ENCODE peak calls at places on chromosome 15, in nine cellular contexts. One of them, this sample, is unnamed.
A peak's percentile ranks its signal among the peaks of the same experiment; 100 is the strongest.

GRCh38 chr15:70234256-70234965 is 136.7 kb upstream of the TLE3 start:
- DNase-seq in heart right ventricle: no peak
- DNase-seq in AG08395: peak; percentile 82
- DNase-seq in amygdala: no peak
- DNase-seq in activated gamma-delta T cell treated with Interleukin-2 at 50 U/mL for 16 hours: no peak
- DNase-seq in hippocampal formation: no peak
- DNase-seq in stimulated activated naive CD8-positive, alpha-beta T cell treated with anti-CD3 and anti-CD28 coated beads, Interleukin-15, Interleukin-2, amounts not matched to agents 100 U/mL and 50 U/mL, for 24 hours: no peak
- DNase-seq in EL: peak; percentile 90
- DNase-seq in foreskin fibroblast: peak; percentile 84
- DNase-seq in this sample: no peak

GRCh38 chr15:39391230-39391629 is 189.6 kb upstream of the THBS1 start:
- DNase-seq in heart right ventricle: no peak
- DNase-seq in AG08395: no peak
- DNase-seq in amygdala: no peak
- DNase-seq in activated gamma-delta T cell treated with Interleukin-2 at 50 U/mL for 16 hours: no peak
- DNase-seq in hippocampal formation: no peak
- DNase-seq in stimulated activated naive CD8-positive, alpha-beta T cell treated with anti-CD3 and anti-CD28 coated beads, Interleukin-15, Interleukin-2, amounts not matched to agents 100 U/mL and 50 U/mL, for 24 hours: no peak
- DNase-seq in EL: peak; percentile 39
- DNase-seq in foreskin fibroblast: no peak
- DNase-seq in this sample: no peak

GRCh38 chr15:74825895-74826294 is 532 bp upstream of the CPLX3 start:
- DNase-seq in heart right ventricle: no peak
- DNase-seq in AG08395: no peak
- DNase-seq in amygdala: no peak
- DNase-seq in activated gamma-delta T cell treated with Interleukin-2 at 50 U/mL for 16 hours: no peak
- DNase-seq in hippocampal formation: no peak
- DNase-seq in stimulated activated naive CD8-positive, alpha-beta T cell treated with anti-CD3 and anti-CD28 coated beads, Interleukin-15, Interleukin-2, amounts not matched to agents 100 U/mL and 50 U/mL, for 24 hours: no peak
- DNase-seq in EL: no peak
- DNase-seq in foreskin fibroblast: no peak
- DNase-seq in this sample: no peak

GRCh38 chr15:95718441-95718840 is 612.1 kb upstream of the NR2F2 start:
- DNase-seq in heart right ventricle: peak; percentile 51
- DNase-seq in AG08395: no peak
- DNase-seq in amygdala: no peak
- DNase-seq in activated gamma-delta T cell treated with Interleukin-2 at 50 U/mL for 16 hours: no peak
- DNase-seq in hippocampal formation: no peak
- DNase-seq in stimulated activated naive CD8-positive, alpha-beta T cell treated with anti-CD3 and anti-CD28 coated beads, Interleukin-15, Interleukin-2, amounts not matched to agents 100 U/mL and 50 U/mL, for 24 hours: no peak
- DNase-seq in EL: no peak
- DNase-seq in foreskin fibroblast: no peak
- DNase-seq in this sample: no peak

GRCh38 chr15:60091150-60091549 is 87.0 kb downstream of the FOXB1 start:
- DNase-seq in heart right ventricle: no peak
- DNase-seq in AG08395: peak; percentile 89
- DNase-seq in amygdala: no peak
- DNase-seq in activated gamma-delta T cell treated with Interleukin-2 at 50 U/mL for 16 hours: no peak
- DNase-seq in hippocampal formation: no peak
- DNase-seq in stimulated activated naive CD8-positive, alpha-beta T cell treated with anti-CD3 and anti-CD28 coated beads, Interleukin-15, Interleukin-2, amounts not matched to agents 100 U/mL and 50 U/mL, for 24 hours: no peak
- DNase-seq in EL: peak; percentile 97
- DNase-seq in foreskin fibroblast: peak; percentile 90
- DNase-seq in this sample: no peak

GRCh38 chr15:78640840-78641733 is at the start of gene CHRNB4:
- DNase-seq in heart right ventricle: no peak
- DNase-seq in AG08395: no peak
- DNase-seq in amygdala: peak; percentile 46
- DNase-seq in activated gamma-delta T cell treated with Interleukin-2 at 50 U/mL for 16 hours: no peak
- DNase-seq in hippocampal formation: no peak
- DNase-seq in stimulated activated naive CD8-positive, alpha-beta T cell treated with anti-CD3 and anti-CD28 coated beads, Interleukin-15, Interleukin-2, amounts not matched to agents 100 U/mL and 50 U/mL, for 24 hours: peak; percentile 34
- DNase-seq in EL: no peak
- DNase-seq in foreskin fibroblast: no peak
- DNase-seq in this sample: no peak

GRCh38 chr15:65071381-65071811 is 3.6 kb upstream of the RASL12 start:
- DNase-seq in heart right ventricle: peak; percentile 81
- DNase-seq in AG08395: no peak
- DNase-seq in amygdala: no peak
- DNase-seq in activated gamma-delta T cell treated with Interleukin-2 at 50 U/mL for 16 hours: no peak
- DNase-seq in hippocampal formation: no peak
- DNase-seq in stimulated activated naive CD8-positive, alpha-beta T cell treated with anti-CD3 and anti-CD28 coated beads, Interleukin-15, Interleukin-2, amounts not matched to agents 100 U/mL and 50 U/mL, for 24 hours: no peak
- DNase-seq in EL: no peak
- DNase-seq in foreskin fibroblast: no peak
- DNase-seq in this sample: no peak

GRCh38 chr15:81398910-81399551 is 25.0 kb upstream of the TMC3 start:
- DNase-seq in heart right ventricle: no peak
- DNase-seq in AG08395: peak; percentile 31
- DNase-seq in amygdala: no peak
- DNase-seq in activated gamma-delta T cell treated with Interleukin-2 at 50 U/mL for 16 hours: no peak
- DNase-seq in hippocampal formation: no peak
- DNase-seq in stimulated activated naive CD8-positive, alpha-beta T cell treated with anti-CD3 and anti-CD28 coated beads, Interleukin-15, Interleukin-2, amounts not matched to agents 100 U/mL and 50 U/mL, for 24 hours: no peak
- DNase-seq in EL: no peak
- DNase-seq in foreskin fibroblast: peak; percentile 42
- DNase-seq in this sample: no peak

GRCh38 chr15:53401503-53401902 is 358.0 kb downstream of the WDR72 start:
- DNase-seq in heart right ventricle: no peak
- DNase-seq in AG08395: no peak
- DNase-seq in amygdala: no peak
- DNase-seq in activated gamma-delta T cell treated with Interleukin-2 at 50 U/mL for 16 hours: no peak
- DNase-seq in hippocampal formation: no peak
- DNase-seq in stimulated activated naive CD8-positive, alpha-beta T cell treated with anti-CD3 and anti-CD28 coated beads, Interleukin-15, Interleukin-2, amounts not matched to agents 100 U/mL and 50 U/mL, for 24 hours: no peak
- DNase-seq in EL: no peak
- DNase-seq in foreskin fibroblast: no peak
- DNase-seq in this sample: no peak

GRCh38 chr15:89826671-89827655 is 12.3 kb upstream of the ANPEP start:
- DNase-seq in heart right ventricle: no peak
- DNase-seq in AG08395: no peak
- DNase-seq in amygdala: no peak
- DNase-seq in activated gamma-delta T cell treated with Interleukin-2 at 50 U/mL for 16 hours: no peak
- DNase-seq in hippocampal formation: no peak
- DNase-seq in stimulated activated naive CD8-positive, alpha-beta T cell treated with anti-CD3 and anti-CD28 coated beads, Interleukin-15, Interleukin-2, amounts not matched to agents 100 U/mL and 50 U/mL, for 24 hours: no peak
- DNase-seq in EL: no peak
- DNase-seq in foreskin fibroblast: no peak
- DNase-seq in this sample: no peak

GRCh38 chr15:67192185-67192584 is 62.3 kb downstream of the AAGAB start:
- DNase-seq in heart right ventricle: no peak
- DNase-seq in AG08395: no peak
- DNase-seq in amygdala: no peak
- DNase-seq in activated gamma-delta T cell treated with Interleukin-2 at 50 U/mL for 16 hours: no peak
- DNase-seq in hippocampal formation: no peak
- DNase-seq in stimulated activated naive CD8-positive, alpha-beta T cell treated with anti-CD3 and anti-CD28 coated beads, Interleukin-15, Interleukin-2, amounts not matched to agents 100 U/mL and 50 U/mL, for 24 hours: no peak
- DNase-seq in EL: no peak
- DNase-seq in foreskin fibroblast: no peak
- DNase-seq in this sample: no peak

GRCh38 chr15:73856458-73857192 is 16.7 kb upstream of the TBC1D21 start:
- DNase-seq in heart right ventricle: no peak
- DNase-seq in AG08395: no peak
- DNase-seq in amygdala: no peak
- DNase-seq in activated gamma-delta T cell treated with Interleukin-2 at 50 U/mL for 16 hours: no peak
- DNase-seq in hippocampal formation: no peak
- DNase-seq in stimulated activated naive CD8-positive, alpha-beta T cell treated with anti-CD3 and anti-CD28 coated beads, Interleukin-15, Interleukin-2, amounts not matched to agents 100 U/mL and 50 U/mL, for 24 hours: no peak
- DNase-seq in EL: no peak
- DNase-seq in foreskin fibroblast: no peak
- DNase-seq in this sample: peak; percentile 11

GRCh38 chr15:76198456-76199105 is 112.7 kb downstream of the ETFA start:
- DNase-seq in heart right ventricle: no peak
- DNase-seq in AG08395: no peak
- DNase-seq in amygdala: no peak
- DNase-seq in activated gamma-delta T cell treated with Interleukin-2 at 50 U/mL for 16 hours: no peak
- DNase-seq in hippocampal formation: no peak
- DNase-seq in stimulated activated naive CD8-positive, alpha-beta T cell treated with anti-CD3 and anti-CD28 coated beads, Interleukin-15, Interleukin-2, amounts not matched to agents 100 U/mL and 50 U/mL, for 24 hours: no peak
- DNase-seq in EL: no peak
- DNase-seq in foreskin fibroblast: no peak
- DNase-seq in this sample: no peak

GRCh38 chr15:91271565-91272153 is 171.6 kb downstream of the SV2B start:
- DNase-seq in heart right ventricle: peak; percentile 38
- DNase-seq in AG08395: peak; percentile 67
- DNase-seq in amygdala: peak; percentile 21
- DNase-seq in activated gamma-delta T cell treated with Interleukin-2 at 50 U/mL for 16 hours: peak; percentile 60
- DNase-seq in hippocampal formation: peak; percentile 48
- DNase-seq in stimulated activated naive CD8-positive, alpha-beta T cell treated with anti-CD3 and anti-CD28 coated beads, Interleukin-15, Interleukin-2, amounts not matched to agents 100 U/mL and 50 U/mL, for 24 hours: peak; percentile 65
- DNase-seq in EL: peak; percentile 61
- DNase-seq in foreskin fibroblast: peak; percentile 35
- DNase-seq in this sample: peak; percentile 61

GRCh38 chr15:27027229-27027628 is 56.2 kb downstream of the GABRG3 start:
- DNase-seq in heart right ventricle: no peak
- DNase-seq in AG08395: no peak
- DNase-seq in amygdala: no peak
- DNase-seq in activated gamma-delta T cell treated with Interleukin-2 at 50 U/mL for 16 hours: no peak
- DNase-seq in hippocampal formation: no peak
- DNase-seq in stimulated activated naive CD8-positive, alpha-beta T cell treated with anti-CD3 and anti-CD28 coated beads, Interleukin-15, Interleukin-2, amounts not matched to agents 100 U/mL and 50 U/mL, for 24 hours: no peak
- DNase-seq in EL: no peak
- DNase-seq in foreskin fibroblast: no peak
- DNase-seq in this sample: no peak

GRCh38 chr15:37079726-37080125 is 20.6 kb downstream of the MEIS2 start:
- DNase-seq in heart right ventricle: no peak
- DNase-seq in AG08395: peak; percentile 56
- DNase-seq in amygdala: no peak
- DNase-seq in activated gamma-delta T cell treated with Interleukin-2 at 50 U/mL for 16 hours: no peak
- DNase-seq in hippocampal formation: peak; percentile 30
- DNase-seq in stimulated activated naive CD8-positive, alpha-beta T cell treated with anti-CD3 and anti-CD28 coated beads, Interleukin-15, Interleukin-2, amounts not matched to agents 100 U/mL and 50 U/mL, for 24 hours: no peak
- DNase-seq in EL: no peak
- DNase-seq in foreskin fibroblast: no peak
- DNase-seq in this sample: no peak

GRCh38 chr15:36183207-36183606 is 396.2 kb upstream of the CDIN1 start:
- DNase-seq in heart right ventricle: no peak
- DNase-seq in AG08395: no peak
- DNase-seq in amygdala: no peak
- DNase-seq in activated gamma-delta T cell treated with Interleukin-2 at 50 U/mL for 16 hours: no peak
- DNase-seq in hippocampal formation: no peak
- DNase-seq in stimulated activated naive CD8-positive, alpha-beta T cell treated with anti-CD3 and anti-CD28 coated beads, Interleukin-15, Interleukin-2, amounts not matched to agents 100 U/mL and 50 U/mL, for 24 hours: no peak
- DNase-seq in EL: no peak
- DNase-seq in foreskin fibroblast: no peak
- DNase-seq in this sample: no peak

GRCh38 chr15:41116116-41116871 is at the start of gene INO80:
- DNase-seq in heart right ventricle: peak; percentile 99
- DNase-seq in AG08395: peak; percentile 97
- DNase-seq in amygdala: peak; percentile 94
- DNase-seq in activated gamma-delta T cell treated with Interleukin-2 at 50 U/mL for 16 hours: peak; percentile 97
- DNase-seq in hippocampal formation: peak; percentile 97
- DNase-seq in stimulated activated naive CD8-positive, alpha-beta T cell treated with anti-CD3 and anti-CD28 coated beads, Interleukin-15, Interleukin-2, amounts not matched to agents 100 U/mL and 50 U/mL, for 24 hours: peak; percentile 97
- DNase-seq in EL: peak; percentile 98
- DNase-seq in foreskin fibroblast: peak; percentile 97
- DNase-seq in this sample: peak; percentile 96

GRCh38 chr15:85545185-85545584 is 164.8 kb downstream of the AKAP13 start:
- DNase-seq in heart right ventricle: no peak
- DNase-seq in AG08395: no peak
- DNase-seq in amygdala: no peak
- DNase-seq in activated gamma-delta T cell treated with Interleukin-2 at 50 U/mL for 16 hours: no peak
- DNase-seq in hippocampal formation: no peak
- DNase-seq in stimulated activated naive CD8-positive, alpha-beta T cell treated with anti-CD3 and anti-CD28 coated beads, Interleukin-15, Interleukin-2, amounts not matched to agents 100 U/mL and 50 U/mL, for 24 hours: no peak
- DNase-seq in EL: no peak
- DNase-seq in foreskin fibroblast: peak; percentile 33
- DNase-seq in this sample: no peak

GRCh38 chr15:58392611-58393161 is 39.1 kb upstream of the LIPC start:
- DNase-seq in heart right ventricle: no peak
- DNase-seq in AG08395: no peak
- DNase-seq in amygdala: no peak
- DNase-seq in activated gamma-delta T cell treated with Interleukin-2 at 50 U/mL for 16 hours: no peak
- DNase-seq in hippocampal formation: no peak
- DNase-seq in stimulated activated naive CD8-positive, alpha-beta T cell treated with anti-CD3 and anti-CD28 coated beads, Interleukin-15, Interleukin-2, amounts not matched to agents 100 U/mL and 50 U/mL, for 24 hours: no peak
- DNase-seq in EL: no peak
- DNase-seq in foreskin fibroblast: no peak
- DNase-seq in this sample: no peak

GRCh38 chr15:66075947-66076346 is 177.6 kb downstream of the MEGF11 start:
- DNase-seq in heart right ventricle: no peak
- DNase-seq in AG08395: no peak
- DNase-seq in amygdala: no peak
- DNase-seq in activated gamma-delta T cell treated with Interleukin-2 at 50 U/mL for 16 hours: no peak
- DNase-seq in hippocampal formation: no peak
- DNase-seq in stimulated activated naive CD8-positive, alpha-beta T cell treated with anti-CD3 and anti-CD28 coated beads, Interleukin-15, Interleukin-2, amounts not matched to agents 100 U/mL and 50 U/mL, for 24 hours: no peak
- DNase-seq in EL: no peak
- DNase-seq in foreskin fibroblast: no peak
- DNase-seq in this sample: no peak

GRCh38 chr15:69065981-69066645 is 51.6 kb downstream of the NOX5 start:
- DNase-seq in heart right ventricle: no peak
- DNase-seq in AG08395: no peak
- DNase-seq in amygdala: no peak
- DNase-seq in activated gamma-delta T cell treated with Interleukin-2 at 50 U/mL for 16 hours: no peak
- DNase-seq in hippocampal formation: no peak
- DNase-seq in stimulated activated naive CD8-positive, alpha-beta T cell treated with anti-CD3 and anti-CD28 coated beads, Interleukin-15, Interleukin-2, amounts not matched to agents 100 U/mL and 50 U/mL, for 24 hours: no peak
- DNase-seq in EL: no peak
- DNase-seq in foreskin fibroblast: no peak
- DNase-seq in this sample: no peak

GRCh38 chr15:53378096-53378620 is 381.3 kb downstream of the WDR72 start:
- DNase-seq in heart right ventricle: no peak
- DNase-seq in AG08395: no peak
- DNase-seq in amygdala: no peak
- DNase-seq in activated gamma-delta T cell treated with Interleukin-2 at 50 U/mL for 16 hours: no peak
- DNase-seq in hippocampal formation: no peak
- DNase-seq in stimulated activated naive CD8-positive, alpha-beta T cell treated with anti-CD3 and anti-CD28 coated beads, Interleukin-15, Interleukin-2, amounts not matched to agents 100 U/mL and 50 U/mL, for 24 hours: no peak
- DNase-seq in EL: no peak
- DNase-seq in foreskin fibroblast: no peak
- DNase-seq in this sample: no peak

GRCh38 chr15:99424978-99425665 is 140.7 kb upstream of the MEF2A start:
- DNase-seq in heart right ventricle: peak; percentile 80
- DNase-seq in AG08395: peak; percentile 77
- DNase-seq in amygdala: no peak
- DNase-seq in activated gamma-delta T cell treated with Interleukin-2 at 50 U/mL for 16 hours: peak; percentile 49
- DNase-seq in hippocampal formation: no peak
- DNase-seq in stimulated activated naive CD8-positive, alpha-beta T cell treated with anti-CD3 and anti-CD28 coated beads, Interleukin-15, Interleukin-2, amounts not matched to agents 100 U/mL and 50 U/mL, for 24 hours: peak; percentile 62
- DNase-seq in EL: peak; percentile 58
- DNase-seq in foreskin fibroblast: peak; percentile 66
- DNase-seq in this sample: peak; percentile 27

GRCh38 chr15:27574541-27575054 is 524.5 kb downstream of the OCA2 start:
- DNase-seq in heart right ventricle: no peak
- DNase-seq in AG08395: no peak
- DNase-seq in amygdala: no peak
- DNase-seq in activated gamma-delta T cell treated with Interleukin-2 at 50 U/mL for 16 hours: no peak
- DNase-seq in hippocampal formation: no peak
- DNase-seq in stimulated activated naive CD8-positive, alpha-beta T cell treated with anti-CD3 and anti-CD28 coated beads, Interleukin-15, Interleukin-2, amounts not matched to agents 100 U/mL and 50 U/mL, for 24 hours: no peak
- DNase-seq in EL: no peak
- DNase-seq in foreskin fibroblast: no peak
- DNase-seq in this sample: no peak

This sample was measured in DND-41.